ENCODE peak calls at places on chromosomes 13 and 19, in five cellular contexts. C, Z, V, M and R are unnamed samples.

GRCh38 chr13:73891805-73892204 is 242.4 kb downstream of the KLF12 start:
- DNase-seq in C (no peak), Z (no peak), V (no peak), M (no peak), R (no peak)

GRCh38 chr19:1265611-1266115 is 3.5 kb upstream of the CIRBP start:
- DNase-seq in C (no peak), Z (peak), V (no peak), M (peak), R (no peak)

GRCh38 chr19:29450306-29450705 is 75.5 kb upstream of the VSTM2B start:
- DNase-seq in C (no peak), Z (no peak), V (no peak), M (no peak), R (no peak)

GRCh38 chr13:33639158-33639557 is 178.8 kb upstream of the RFC3 start:
- DNase-seq in C (no peak), Z (no peak), V (no peak), M (no peak), R (peak)

GRCh38 chr19:33139165-33139564 is 7.3 kb downstream of the WDR88 start:
- DNase-seq in C (no peak), Z (no peak), V (no peak), M (no peak), R (no peak)

GRCh38 chr19:35776102-35776788 is 881 bp downstream of the ARHGAP33 start:
- DNase-seq in C (no peak), Z (no peak), V (no peak), M (no peak), R (no peak)

GRCh38 chr13:31947506-31947905 is 84.1 kb upstream of the FRY start:
- DNase-seq in C (no peak), Z (no peak), V (no peak), M (no peak), R (no peak)

GRCh38 chr13:99425485-99426341 is 75.6 kb upstream of the TM9SF2 start:
- DNase-seq in C (no peak), Z (peak), V (no peak), M (no peak), R (no peak)

GRCh38 chr19:58518261-58519086 is 1.1 kb downstream of the ZBTB45 start:
- DNase-seq in C (no peak), Z (no peak), V (no peak), M (no peak), R (no peak)

GRCh38 chr13:91347996-91348905 is 764 bp downstream of the MIR17HG start:
- DNase-seq in C (peak), Z (peak), V (peak), M (peak), R (peak)

GRCh38 chr13:39943711-39944110 is 288.2 kb downstream of the COG6 start:
- DNase-seq in C (no peak), Z (no peak), V (no peak), M (no peak), R (no peak)

GRCh38 chr13:29594310-29594709 is 1.2 kb downstream of the SLC7A1 start:
- DNase-seq in C (peak), Z (peak), V (peak), M (peak), R (peak)

GRCh38 chr13:36430247-36431203 is 1.8 kb upstream of the CCNA1 start:
- DNase-seq in C (no peak), Z (peak), V (peak), M (no peak), R (no peak)

GRCh38 chr13:49298903-49299605 is 51.3 kb downstream of the CDADC1 start:
- DNase-seq in C (peak), Z (peak), V (no peak), M (no peak), R (no peak)
- TF ChIP-seq POLR2A in C (no peak), Z (peak), V (no peak), M (no peak), R (no peak)

GRCh38 chr13:81539643-81540150 is 1198.8 kb upstream of the SPRY2 start:
- DNase-seq in C (no peak), Z (no peak), V (no peak), M (no peak), R (no peak)

DNA sequence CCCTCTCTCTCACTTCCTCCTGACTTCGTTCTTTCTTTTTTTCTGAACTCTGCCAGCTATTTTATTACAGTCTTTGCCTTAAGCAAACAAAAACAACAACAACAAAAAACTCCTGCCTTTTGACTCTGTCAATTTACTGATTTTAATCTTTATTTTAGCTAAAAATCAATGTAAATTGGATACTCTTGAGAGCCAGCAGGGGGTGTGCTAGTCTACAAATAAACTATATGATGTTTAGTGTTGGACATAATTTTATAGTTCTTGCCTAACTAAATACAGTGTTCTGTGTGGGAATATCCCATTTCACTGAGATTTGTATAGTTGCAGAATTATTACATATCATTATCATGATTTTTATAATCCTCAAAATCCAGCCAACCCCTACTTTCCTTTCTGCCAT is 1199.9 kb upstream of the SPRY2 start:
- DNase-seq in C (no peak), Z (no peak), V (no peak), M (no peak), R (no peak)
- H3K4me3 ChIP-seq in C (no peak), Z (no peak), V (no peak), M (no peak), R (no peak)

DNA sequence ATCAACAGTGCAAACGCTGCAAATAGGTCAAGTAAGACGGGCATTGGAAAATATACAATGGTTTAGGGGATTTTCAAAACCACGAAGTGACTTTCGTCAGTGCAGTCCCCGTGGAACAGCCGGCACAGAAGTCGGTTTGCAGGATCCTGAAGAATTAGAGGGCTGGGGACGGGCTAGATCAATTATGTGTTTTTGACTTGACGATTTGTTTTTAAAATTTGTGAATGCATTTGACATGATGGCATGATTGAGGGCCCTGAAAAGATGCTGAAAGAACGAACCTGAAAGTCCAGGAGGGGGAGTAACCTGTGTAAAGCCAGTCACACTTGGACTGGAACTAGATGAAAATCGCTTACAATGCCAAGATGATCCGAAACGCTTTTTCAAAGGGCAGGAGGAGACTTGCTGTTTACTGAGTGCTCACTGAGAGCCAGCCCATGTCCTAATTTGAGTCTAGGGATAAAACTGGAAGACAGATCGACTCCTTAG is 8.9 kb upstream of the DGKH start:
- DNase-seq in C (peak), Z (no peak), V (no peak), M (no peak), R (no peak)
- TF ChIP-seq CTCF in C (no peak), Z (peak), V (no peak), M (no peak), R (no peak)

DNA sequence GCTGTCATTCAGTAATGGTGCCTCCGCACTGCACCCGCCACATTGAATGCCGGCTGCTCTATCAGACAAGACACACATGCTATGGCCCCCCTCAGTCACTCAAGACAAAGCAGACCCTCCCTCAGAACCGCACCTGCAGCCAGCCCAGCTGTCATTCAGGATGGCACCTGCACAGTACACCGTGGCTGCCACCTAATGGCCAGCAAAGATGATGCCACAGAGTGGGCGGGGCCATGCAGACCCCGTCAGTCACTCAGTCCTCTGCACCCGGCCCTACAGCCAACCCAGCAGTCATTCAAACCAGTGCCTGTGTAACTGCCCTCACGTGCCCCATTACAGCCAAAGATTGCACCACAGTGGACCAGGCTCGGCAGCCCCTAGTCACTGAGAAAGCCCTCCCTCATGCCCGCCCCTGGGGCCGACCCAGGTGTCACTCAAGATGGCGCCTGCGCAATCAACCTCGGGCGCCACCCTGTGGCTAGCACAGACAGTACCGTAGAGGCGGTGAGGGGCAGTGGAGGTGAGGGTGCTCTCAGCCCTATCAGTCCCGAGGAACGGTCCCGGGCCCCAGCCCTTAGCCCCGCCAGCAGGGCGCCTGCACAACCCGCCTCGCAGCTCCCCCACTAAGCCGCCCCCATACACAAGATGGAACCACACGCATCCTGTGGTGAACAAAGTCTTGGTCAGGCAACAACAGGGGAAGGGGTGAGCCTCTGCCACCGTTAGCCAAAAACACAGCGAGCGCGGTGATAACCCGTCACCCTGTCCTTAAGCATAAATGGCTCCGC is 2.4 kb downstream of the PEG3 start:
- DNase-seq in C (peak), Z (peak), V (peak), M (no peak), R (peak)
- TF ChIP-seq POLR2A in C (no peak), Z (peak), V (peak), M (no peak), R (no peak)

GRCh38 chr19:6586726-6587092 is 4.2 kb downstream of the CD70 start:
- DNase-seq in C (no peak), Z (no peak), V (no peak), M (no peak), R (no peak)
- H3K4me3 ChIP-seq in C (no peak), Z (no peak), V (no peak), M (no peak), R (no peak)